ENCODE peak calls at places on chromosomes 13 and 19, in six cellular contexts. M is lung, N is fibroblast of lung, A is cardiac muscle cell, U is astrocyte, C is mesendoderm. O is an unnamed sample.

GRCh38 chr19:20472854-20473253 is 92.7 kb downstream of the ZNF737 start:
- DNase-seq in U (no peak), A (no peak), N (no peak), C (no peak), M (no peak), O (no peak)

GRCh38 chr13:109479991-109480696 is 306.2 kb downstream of the IRS2 start:
- DNase-seq in C (peak), N (peak), U (peak), A (peak), M (no peak), O (no peak)

GRCh38 chr19:13006431-13007281 is 11.4 kb downstream of the NFIX start:
- DNase-seq in M (no peak), N (no peak), U (no peak), C (no peak), A (no peak), O (no peak)

GRCh38 chr13:33351324-33351723 is 65.8 kb upstream of the STARD13 start:
- DNase-seq in C (no peak), A (no peak), U (peak), M (no peak), N (peak), O (peak)

GRCh38 chr13:20998649-20999415 is 62.6 kb downstream of the LATS2 start:
- DNase-seq in C (no peak), N (no peak), M (no peak), A (no peak), U (no peak), O (no peak)

GRCh38 chr19:46426506-46427162 is 2.1 kb downstream of the PNMA8C start:
- DNase-seq in U (peak), A (peak), C (peak), M (peak), N (peak), O (peak)

GRCh38 chr13:25768726-25769270 is 283.0 kb downstream of the SHISA2 start:
- DNase-seq in A (no peak), N (peak), C (no peak), M (no peak), U (peak), O (no peak)

GRCh38 chr13:51619614-51620013 is 35.4 kb downstream of the WDFY2 start:
- DNase-seq in A (no peak), U (peak), C (no peak), M (no peak), N (peak), O (no peak)

GRCh38 chr19:460877-461609 is at the start of gene SHC2:
- DNase-seq in U (no peak), M (no peak), N (no peak), C (no peak), A (peak), O (peak)

GRCh38 chr13:75362026-75362425 is 119.9 kb downstream of the TBC1D4 start:
- DNase-seq in N (no peak), C (no peak), U (no peak), A (no peak), M (no peak), O (no peak)

GRCh38 chr19:792361-792885 is 4.8 kb upstream of the PTBP1 start:
- DNase-seq in N (no peak), A (no peak), C (no peak), U (no peak), M (no peak), O (no peak)

GRCh38 chr19:40278361-40279045 is 6.6 kb downstream of the AKT2 start:
- DNase-seq in N (no peak), U (no peak), C (no peak), M (no peak), A (no peak), O (no peak)

GRCh38 chr13:39397221-39397620 is 205.8 kb downstream of the LHFPL6 start:
- DNase-seq in N (no peak), M (no peak), C (no peak), U (no peak), A (no peak), O (no peak)

GRCh38 chr13:106143930-106144709 is 391.3 kb downstream of the EFNB2 start:
- DNase-seq in A (no peak), M (no peak), U (no peak), N (no peak), C (peak), O (no peak)

GRCh38 chr19:33771308-33772101 is 25.2 kb upstream of the KCTD15 start:
- DNase-seq in A (peak), C (peak), M (peak), N (peak), U (no peak), O (peak)

GRCh38 chr19:18763674-18764590 is 27.2 kb downstream of the COMP start:
- DNase-seq in N (peak), U (peak), C (no peak), M (peak), A (no peak), O (no peak)

GRCh38 chr19:4267101-4267900 is 11.8 kb upstream of the SHD start:
- DNase-seq in A (peak), M (peak), N (peak), C (peak), U (no peak), O (peak)

GRCh38 chr13:26280295-26280694 is 26.4 kb downstream of the CDK8 start:
- DNase-seq in M (no peak), C (no peak), N (peak), U (peak), A (no peak), O (no peak)

GRCh38 chr13:54415753-54416366 is 1387.2 kb downstream of the OLFM4 start:
- DNase-seq in N (no peak), C (peak), A (no peak), M (no peak), U (no peak), O (no peak)

GRCh38 chr13:110812111-110812868 is 98.8 kb downstream of the ING1 start:
- DNase-seq in M (no peak), C (peak), A (no peak), U (peak), N (peak), O (no peak)

GRCh38 chr13:73429691-73430090 is 370.9 kb downstream of the KLF5 start:
- DNase-seq in A (no peak), M (no peak), N (peak), U (peak), C (peak), O (no peak)

GRCh38 chr13:54913668-54914067 is 1885.1 kb downstream of the OLFM4 start:
- DNase-seq in N (no peak), U (no peak), M (no peak), C (no peak), A (no peak), O (no peak)

GRCh38 chr19:6233051-6233826 is 46.5 kb downstream of the MLLT1 start:
- DNase-seq in M (peak), U (peak), A (no peak), N (peak), C (no peak), O (peak)

GRCh38 chr13:24261566-24261965 is 47.8 kb upstream of the C1QTNF9 start:
- DNase-seq in U (no peak), N (no peak), M (no peak), C (no peak), A (no peak), O (no peak)

GRCh38 chr13:51311957-51312520 is 27.5 kb upstream of the SERPINE3 start:
- DNase-seq in N (no peak), C (no peak), M (no peak), A (no peak), U (no peak), O (no peak)

GRCh38 chr19:47310819-47311218 is 1.2 kb downstream of the C5AR1 start:
- DNase-seq in M (peak), C (no peak), A (no peak), U (no peak), N (no peak), O (peak)

GRCh38 chr19:22545751-22546150 is 88.4 kb upstream of the ZNF492 start:
- DNase-seq in N (peak), M (no peak), U (no peak), C (peak), A (no peak), O (peak)

GRCh38 chr19:38543807-38544568 is 73.8 kb downstream of the MAP4K1 start:
- DNase-seq in U (peak), A (peak), N (peak), C (peak), M (peak), O (peak)

GRCh38 chr19:17329768-17330545 is 4.7 kb downstream of the ANO8 start:
- DNase-seq in C (no peak), M (no peak), A (no peak), N (no peak), U (no peak), O (no peak)

GRCh38 chr19:19463348-19464117 is 51.8 kb downstream of the TSSK6 start:
- DNase-seq in C (peak), U (peak), M (no peak), A (no peak), N (peak), O (no peak)

GRCh38 chr13:64684108-64684507 is 2546.0 kb downstream of the PCDH9 start:
- DNase-seq in U (no peak), A (no peak), C (no peak), M (no peak), N (no peak), O (no peak)

GRCh38 chr13:64925727-64926126 is 2304.4 kb downstream of the PCDH9 start:
- DNase-seq in A (no peak), C (no peak), U (no peak), M (no peak), N (no peak), O (no peak)

GRCh38 chr19:31531326-31531725 is 182.1 kb upstream of the TSHZ3 start:
- DNase-seq in N (no peak), U (no peak), C (no peak), A (no peak), M (no peak), O (no peak)

GRCh38 chr13:113663934-113664333 is 3.1 kb upstream of the GRK1 start:
- DNase-seq in M (no peak), A (no peak), N (no peak), C (no peak), U (no peak), O (no peak)

GRCh38 chr19:35017507-35017906 is 12.8 kb upstream of the SCN1B start:
- DNase-seq in C (no peak), A (no peak), U (no peak), N (no peak), M (no peak), O (no peak)

DNA sequence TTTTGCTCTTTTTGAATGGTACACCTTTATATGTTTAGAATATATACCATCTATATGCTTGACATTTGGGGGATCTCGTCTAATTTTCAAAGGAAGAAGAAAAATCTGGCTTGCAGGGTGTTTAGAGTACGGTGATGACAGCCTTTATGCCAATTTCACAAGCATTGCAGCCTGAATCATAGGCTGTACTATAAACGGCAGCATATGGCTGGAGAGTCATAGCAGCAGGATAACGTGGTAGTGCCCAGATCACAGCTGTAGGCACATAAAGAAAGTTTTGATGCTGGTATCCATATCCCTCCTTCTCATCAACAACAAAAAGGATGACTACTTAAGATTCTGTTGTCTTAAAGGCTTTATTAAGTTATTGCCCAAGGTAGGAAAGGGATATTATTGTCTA is 253.0 kb downstream of the PCDH9 start:
- DNase-seq in A (no peak), M (no peak), N (no peak), C (no peak), U (no peak), O (no peak)
- H3K27ac ChIP-seq in A (no peak), M (no peak), N (no peak), C (no peak), U (no peak), O (no peak)

GRCh38 chr19:14370169-14370998 is 10.9 kb upstream of the ADGRE5 start:
- DNase-seq in U (no peak), C (no peak), N (no peak), A (no peak), M (no peak), O (no peak)
- H3K27ac ChIP-seq in U (no peak), C (no peak), N (no peak), A (peak), M (no peak), O (peak)

DNA sequence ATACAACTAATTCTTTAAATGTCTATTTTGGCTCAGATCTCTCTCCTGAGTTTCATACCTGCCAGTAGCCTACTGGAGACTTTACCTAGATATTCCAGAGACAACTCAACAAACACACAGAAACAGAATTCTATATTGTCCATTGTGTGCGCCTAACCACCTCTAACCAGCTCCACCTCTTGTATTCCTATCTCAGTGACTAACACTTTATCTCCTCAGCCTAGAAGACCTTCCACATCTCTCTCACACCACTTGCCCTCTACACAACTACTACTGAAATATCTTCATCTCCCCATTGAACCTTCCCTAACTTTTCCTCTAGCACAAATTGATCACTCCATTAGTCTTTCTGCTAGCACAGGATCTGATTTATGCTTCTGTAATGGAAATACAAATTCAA is 6.7 kb downstream of the VWA8 start:
- DNase-seq in U (no peak), N (no peak), M (no peak), A (no peak), C (no peak), O (no peak)
- H3K27ac ChIP-seq in U (no peak), N (no peak), M (no peak), A (no peak), C (no peak), O (no peak)

GRCh38 chr19:16193466-16193865 is 4.2 kb upstream of the AP1M1 start:
- DNase-seq in M (no peak), A (no peak), C (peak), N (no peak), U (no peak), O (no peak)
- H3K27ac ChIP-seq in M (no peak), A (no peak), C (no peak), N (no peak), U (no peak), O (no peak)

DNA sequence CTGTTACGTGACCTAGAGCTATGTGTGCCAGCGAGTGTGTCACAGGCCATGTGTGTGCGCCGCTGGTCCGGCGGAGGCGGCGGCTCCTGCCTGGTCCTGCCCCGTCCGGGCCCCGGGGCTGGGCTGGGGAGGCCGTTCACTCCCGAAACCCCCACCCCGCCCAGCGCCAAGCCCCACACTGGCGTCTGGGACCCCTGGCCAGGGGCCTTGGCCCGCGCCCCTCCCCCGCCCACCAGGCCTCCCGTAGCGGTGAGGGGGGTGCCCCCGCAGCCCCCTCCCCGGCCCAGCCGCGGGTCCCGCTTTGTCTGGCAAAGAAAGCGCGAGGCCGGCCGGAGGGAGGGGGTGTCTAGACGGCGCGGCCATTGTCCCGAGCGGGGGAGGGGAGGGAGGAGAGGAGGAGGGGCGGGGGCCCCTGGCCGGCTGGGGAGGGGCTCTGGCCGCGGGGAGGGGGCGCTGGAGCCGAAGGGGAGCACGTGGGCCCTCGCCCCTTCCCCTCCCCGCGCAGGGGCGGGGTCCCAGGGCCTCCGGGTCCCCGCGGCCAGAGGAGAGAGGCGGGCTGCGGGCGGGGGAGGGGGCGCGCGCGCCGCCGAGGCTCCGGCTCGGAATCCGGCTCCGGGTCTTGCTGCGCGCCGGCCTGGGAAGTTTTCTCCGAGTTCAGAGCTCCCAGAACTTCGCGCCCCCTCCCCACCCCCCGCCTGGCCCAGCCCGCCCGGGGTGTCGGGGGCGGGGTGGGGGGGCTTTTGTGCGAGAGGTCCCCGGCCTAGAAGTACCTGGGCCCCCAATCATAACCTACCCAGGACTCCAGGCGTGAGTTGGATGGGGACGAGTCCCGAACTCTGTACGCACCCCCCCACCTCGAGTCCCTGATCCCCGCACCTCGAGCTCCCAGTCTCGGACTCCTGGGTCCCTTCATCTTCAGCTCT is 882 bp downstream of the NOTCH3 start:
- DNase-seq in N (peak), C (peak), U (no peak), A (peak), M (no peak), O (no peak)
- H3K27ac ChIP-seq in N (peak), C (peak), U (peak), A (peak), M (peak), O (peak)

GRCh38 chr19:56108447-56109195 is 12.5 kb downstream of the ZNF787 start:
- DNase-seq in C (no peak), M (no peak), A (no peak), U (no peak), N (no peak), O (no peak)
- H3K27ac ChIP-seq in C (no peak), M (no peak), A (peak), U (no peak), N (peak), O (peak)

DNA sequence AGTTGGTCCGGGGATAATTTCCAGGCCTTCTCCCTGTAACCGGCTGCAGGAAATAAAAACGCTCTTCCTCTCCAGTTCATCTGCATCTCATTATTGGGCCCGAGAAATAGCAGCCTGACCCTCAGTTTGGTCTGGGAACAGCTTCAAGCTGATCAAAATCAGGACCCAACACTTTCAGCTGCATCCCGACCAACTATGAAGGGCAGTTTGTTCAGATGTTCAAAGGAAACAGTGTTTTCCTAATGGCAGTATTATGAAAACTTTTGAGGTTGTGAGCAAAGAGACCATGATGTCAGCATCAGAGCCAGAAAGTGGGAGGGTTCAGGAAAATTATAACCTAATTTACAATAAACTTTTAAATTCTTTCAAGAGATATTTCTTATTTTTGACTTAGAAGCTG is 35.7 kb downstream of the STK24 start:
- DNase-seq in A (no peak), N (no peak), C (no peak), M (no peak), U (no peak), O (no peak)
- H3K27ac ChIP-seq in A (peak), N (no peak), C (no peak), M (no peak), U (no peak), O (no peak)

DNA sequence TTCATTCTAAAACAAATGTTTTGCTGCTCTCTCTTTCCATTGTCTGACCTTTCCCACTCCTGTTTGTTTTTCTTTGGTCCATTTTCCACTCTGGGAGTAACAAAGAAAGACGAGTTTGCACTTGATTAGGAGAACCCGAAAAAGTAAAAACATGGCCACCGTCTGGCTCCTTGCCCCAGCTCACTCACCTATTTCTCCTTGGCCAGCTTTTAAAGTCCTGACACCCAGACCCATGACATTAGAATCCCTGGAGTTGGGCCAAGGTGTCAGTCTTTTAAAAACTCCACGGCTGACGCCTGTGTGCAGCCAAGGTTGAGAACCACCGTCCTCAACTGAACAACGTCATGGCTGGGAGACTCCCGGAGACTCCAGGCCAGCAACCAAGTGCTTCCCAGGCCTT is 63.6 kb upstream of the FLT1 start:
- DNase-seq in N (peak), A (no peak), M (no peak), C (no peak), U (peak), O (peak)
- H3K27ac ChIP-seq in N (peak), A (no peak), M (peak), C (no peak), U (peak), O (peak)

GRCh38 chr13:97586941-97587340 is 153.0 kb downstream of the RAP2A start:
- DNase-seq in N (no peak), U (no peak), M (no peak), C (peak), A (no peak), O (no peak)

GRCh38 chr13:97577026-97577425 is 143.1 kb downstream of the RAP2A start:
- DNase-seq in A (no peak), C (no peak), U (no peak), M (no peak), N (no peak), O (no peak)

GRCh38 chr13:97583884-97584497 is 150.0 kb downstream of the RAP2A start:
- DNase-seq in N (no peak), U (no peak), M (no peak), A (no peak), C (no peak), O (no peak)

DNA sequence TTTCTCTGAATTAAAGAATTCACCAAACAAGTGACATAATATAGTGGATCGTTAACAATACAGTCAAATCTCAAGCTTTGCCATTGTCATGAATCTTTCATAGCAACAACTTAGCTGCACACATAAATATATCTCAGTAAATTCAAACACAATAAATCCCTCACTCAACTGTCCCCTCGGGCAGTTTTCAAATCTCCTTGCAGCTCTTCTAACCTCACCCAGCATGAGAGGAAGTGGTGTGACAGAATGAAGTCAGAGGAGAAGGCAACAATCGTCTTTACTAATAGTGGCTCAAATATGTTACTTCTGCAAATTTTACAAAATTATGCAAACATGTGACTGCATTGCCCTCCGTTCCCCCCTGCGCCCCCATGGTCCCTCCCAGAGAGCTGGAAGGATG is 148.2 kb downstream of the RAP2A start:
- DNase-seq in C (no peak), U (no peak), A (no peak), N (no peak), M (no peak), O (no peak)
- H3K27ac ChIP-seq in C (no peak), U (no peak), A (no peak), N (no peak), M (no peak), O (no peak)

GRCh38 chr13:30396434-30397075 is 25.7 kb upstream of the UBE2L5 start:
- DNase-seq in U (peak), M (no peak), A (no peak), C (peak), N (peak), O (no peak)
- H3K27ac ChIP-seq in U (no peak), M (no peak), A (no peak), C (no peak), N (no peak), O (no peak)